ENCODE peak calls at places on chromosomes 12 and 14, in eight cellular contexts. One of them, this sample, is unnamed.

GRCh38 chr12:108542320-108542719 is 18.7 kb downstream of the SART3 start:
- DNase-seq in ovary: no peak
- DNase-seq in heart right ventricle: no peak
- DNase-seq in lower lobe of right lung: no peak
- DNase-seq in esophagus squamous epithelium: no peak
- DNase-seq in left lung: no peak
- DNase-seq in astrocyte of the cerebellum: no peak
- DNase-seq in left ventricle myocardium inferior: no peak
- DNase-seq in this sample: peak

GRCh38 chr12:92143280-92143679 is 2.4 kb downstream of the BTG1 start:
- DNase-seq in ovary: no peak
- DNase-seq in esophagus squamous epithelium: no peak
- DNase-seq in left lung: no peak
- DNase-seq in left ventricle myocardium inferior: no peak
- DNase-seq in heart right ventricle: no peak
- DNase-seq in lower lobe of right lung: no peak
- DNase-seq in astrocyte of the cerebellum: no peak
- DNase-seq in this sample: no peak

GRCh38 chr12:115023279-115023678 is 339.3 kb upstream of the TBX3 start:
- DNase-seq in left ventricle myocardium inferior: peak
- DNase-seq in ovary: no peak
- DNase-seq in heart right ventricle: no peak
- DNase-seq in left lung: no peak
- DNase-seq in lower lobe of right lung: no peak
- DNase-seq in astrocyte of the cerebellum: peak
- DNase-seq in esophagus squamous epithelium: no peak
- DNase-seq in this sample: peak

GRCh38 chr14:35215110-35215872 is 76.9 kb upstream of the PSMA6 start:
- DNase-seq in left lung: no peak
- DNase-seq in astrocyte of the cerebellum: peak
- DNase-seq in esophagus squamous epithelium: no peak
- DNase-seq in heart right ventricle: peak
- DNase-seq in left ventricle myocardium inferior: no peak
- DNase-seq in lower lobe of right lung: no peak
- DNase-seq in ovary: no peak
- DNase-seq in this sample: peak

GRCh38 chr14:35470775-35471174 is 63.2 kb upstream of the INSM2 start:
- DNase-seq in left lung: no peak
- DNase-seq in left ventricle myocardium inferior: no peak
- DNase-seq in heart right ventricle: no peak
- DNase-seq in astrocyte of the cerebellum: peak
- DNase-seq in lower lobe of right lung: no peak
- DNase-seq in esophagus squamous epithelium: no peak
- DNase-seq in ovary: no peak
- DNase-seq in this sample: peak

GRCh38 chr12:68538722-68539614 is 71.7 kb upstream of the RAP1B start:
- DNase-seq in left lung: no peak
- DNase-seq in lower lobe of right lung: peak
- DNase-seq in ovary: peak
- DNase-seq in esophagus squamous epithelium: no peak
- DNase-seq in heart right ventricle: peak
- DNase-seq in astrocyte of the cerebellum: peak
- DNase-seq in left ventricle myocardium inferior: peak
- DNase-seq in this sample: no peak

GRCh38 chr14:51609251-51609986 is 42.3 kb upstream of the FRMD6 start:
- DNase-seq in astrocyte of the cerebellum: no peak
- DNase-seq in heart right ventricle: no peak
- DNase-seq in left lung: no peak
- DNase-seq in lower lobe of right lung: no peak
- DNase-seq in esophagus squamous epithelium: no peak
- DNase-seq in ovary: no peak
- DNase-seq in left ventricle myocardium inferior: no peak
- DNase-seq in this sample: no peak

GRCh38 chr12:80648866-80649265 is 58.6 kb upstream of the MYF6 start:
- DNase-seq in astrocyte of the cerebellum: peak
- DNase-seq in left ventricle myocardium inferior: no peak
- DNase-seq in esophagus squamous epithelium: no peak
- DNase-seq in left lung: no peak
- DNase-seq in heart right ventricle: no peak
- DNase-seq in ovary: no peak
- DNase-seq in lower lobe of right lung: no peak
- DNase-seq in this sample: peak

GRCh38 chr12:77992760-77993159 is 162.1 kb downstream of the NAV3 start:
- DNase-seq in heart right ventricle: no peak
- DNase-seq in ovary: no peak
- DNase-seq in left ventricle myocardium inferior: no peak
- DNase-seq in lower lobe of right lung: no peak
- DNase-seq in astrocyte of the cerebellum: no peak
- DNase-seq in esophagus squamous epithelium: no peak
- DNase-seq in left lung: no peak
- DNase-seq in this sample: peak

GRCh38 chr14:65229431-65230286 is 127.3 kb upstream of the MAX start:
- DNase-seq in lower lobe of right lung: peak
- DNase-seq in esophagus squamous epithelium: no peak
- DNase-seq in left ventricle myocardium inferior: peak
- DNase-seq in left lung: peak
- DNase-seq in ovary: peak
- DNase-seq in heart right ventricle: peak
- DNase-seq in astrocyte of the cerebellum: no peak
- DNase-seq in this sample: no peak

GRCh38 chr12:128353271-128353670 is 86.3 kb downstream of the TMEM132C start:
- DNase-seq in esophagus squamous epithelium: no peak
- DNase-seq in astrocyte of the cerebellum: no peak
- DNase-seq in left ventricle myocardium inferior: no peak
- DNase-seq in ovary: no peak
- DNase-seq in left lung: no peak
- DNase-seq in lower lobe of right lung: no peak
- DNase-seq in heart right ventricle: no peak
- DNase-seq in this sample: no peak

DNA sequence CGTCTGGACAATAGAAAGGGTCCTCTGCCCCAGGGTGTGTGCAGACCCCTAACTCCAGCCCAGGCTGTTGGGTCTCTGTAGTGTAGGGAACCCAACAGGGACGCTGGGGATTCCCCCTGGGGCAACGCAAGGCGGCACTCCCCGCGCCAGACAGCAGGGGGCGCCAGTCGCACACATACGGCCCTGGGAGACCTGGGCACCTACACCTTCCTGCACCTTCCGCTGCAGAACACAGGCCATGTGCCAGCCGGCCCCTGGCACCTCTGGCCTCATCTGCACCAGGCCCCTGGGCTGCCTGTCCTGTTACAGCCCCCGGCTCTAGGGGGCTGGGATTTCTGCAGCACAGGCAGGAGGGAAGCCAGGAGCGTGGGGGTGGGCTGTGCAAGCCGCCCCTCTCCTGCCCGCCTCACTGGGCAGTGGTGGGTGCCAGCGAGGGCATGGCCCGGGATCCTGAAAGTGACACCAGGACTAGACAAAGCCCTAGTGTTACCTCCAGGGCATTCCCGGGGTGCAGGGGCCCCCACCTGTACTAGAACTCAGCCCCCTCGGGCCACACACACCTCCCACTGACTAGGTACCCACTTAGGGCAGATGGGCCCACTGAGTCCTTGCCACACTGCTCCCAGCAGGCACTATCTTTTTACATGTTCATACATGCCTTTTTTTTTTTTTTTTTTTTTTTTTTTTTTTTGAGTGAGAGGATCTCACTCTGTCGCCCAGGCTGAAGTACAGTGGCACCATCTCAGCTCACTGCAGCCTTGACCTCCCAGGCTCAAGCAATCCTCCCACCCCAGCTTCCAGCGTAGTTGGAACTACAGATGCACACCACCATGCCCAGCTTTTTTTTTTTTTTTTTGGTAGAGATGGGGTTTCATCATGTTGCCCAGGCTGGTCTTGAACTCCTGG is 37.5 kb downstream of the CCNK start:
- DNase-seq in heart right ventricle: peak
- DNase-seq in left lung: peak
- DNase-seq in esophagus squamous epithelium: no peak
- DNase-seq in astrocyte of the cerebellum: no peak
- DNase-seq in ovary: peak
- DNase-seq in left ventricle myocardium inferior: peak
- DNase-seq in lower lobe of right lung: peak
- DNase-seq in this sample: peak
- TF ChIP-seq CTCF in heart right ventricle: peak
- TF ChIP-seq CTCF in left lung: peak
- TF ChIP-seq CTCF in esophagus squamous epithelium: peak
- TF ChIP-seq CTCF in astrocyte of the cerebellum: peak
- TF ChIP-seq CTCF in ovary: peak
- TF ChIP-seq CTCF in left ventricle myocardium inferior: peak
- TF ChIP-seq CTCF in lower lobe of right lung: peak
- TF ChIP-seq CTCF in this sample: peak

GRCh38 chr12:57592551-57593165 is 1.7 kb downstream of the PIP4K2C start:
- DNase-seq in ovary: no peak
- DNase-seq in heart right ventricle: no peak
- DNase-seq in esophagus squamous epithelium: no peak
- DNase-seq in left ventricle myocardium inferior: no peak
- DNase-seq in left lung: no peak
- DNase-seq in lower lobe of right lung: no peak
- DNase-seq in astrocyte of the cerebellum: no peak
- DNase-seq in this sample: no peak

GRCh38 chr12:57590536-57590891 is 478 bp upstream of the PIP4K2C start:
- DNase-seq in ovary: no peak
- DNase-seq in astrocyte of the cerebellum: no peak
- DNase-seq in esophagus squamous epithelium: no peak
- DNase-seq in heart right ventricle: no peak
- DNase-seq in left ventricle myocardium inferior: no peak
- DNase-seq in left lung: no peak
- DNase-seq in lower lobe of right lung: no peak
- DNase-seq in this sample: no peak

GRCh38 chr12:57590892-57591566 is at the start of gene PIP4K2C:
- DNase-seq in astrocyte of the cerebellum: no peak
- DNase-seq in esophagus squamous epithelium: no peak
- DNase-seq in left lung: peak
- DNase-seq in lower lobe of right lung: peak
- DNase-seq in heart right ventricle: peak
- DNase-seq in ovary: peak
- DNase-seq in left ventricle myocardium inferior: peak
- DNase-seq in this sample: no peak

GRCh38 chr12:57591567-57592325 is 754 bp downstream of the PIP4K2C start:
- DNase-seq in heart right ventricle: no peak
- DNase-seq in lower lobe of right lung: no peak
- DNase-seq in astrocyte of the cerebellum: no peak
- DNase-seq in ovary: no peak
- DNase-seq in esophagus squamous epithelium: no peak
- DNase-seq in left lung: no peak
- DNase-seq in left ventricle myocardium inferior: no peak
- DNase-seq in this sample: no peak

DNA sequence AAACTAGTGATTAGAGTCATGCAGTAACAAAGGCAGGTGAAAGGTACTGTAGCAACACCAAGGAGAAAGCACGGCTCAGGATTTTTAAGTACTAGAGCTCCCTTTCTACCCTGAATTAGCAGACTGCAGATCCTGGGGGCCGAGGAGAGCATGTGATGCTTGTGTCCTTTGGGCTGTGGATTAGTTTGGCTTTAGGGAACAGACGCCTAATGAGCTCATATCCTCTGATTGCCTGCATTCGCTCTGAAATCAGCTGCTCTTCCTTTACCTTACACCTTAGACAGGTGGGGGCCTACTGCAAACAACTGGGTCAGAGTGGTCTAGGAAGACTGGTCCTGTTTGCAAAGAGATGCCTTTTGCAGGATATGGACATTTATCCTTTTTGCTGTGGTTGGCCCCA is 2.2 kb downstream of the PIP4K2C start:
- DNase-seq in astrocyte of the cerebellum: no peak
- DNase-seq in esophagus squamous epithelium: no peak
- DNase-seq in ovary: no peak
- DNase-seq in heart right ventricle: no peak
- DNase-seq in lower lobe of right lung: no peak
- DNase-seq in left lung: no peak
- DNase-seq in left ventricle myocardium inferior: no peak
- DNase-seq in this sample: no peak
- H3K4me3 ChIP-seq in astrocyte of the cerebellum: no peak
- H3K4me3 ChIP-seq in esophagus squamous epithelium: no peak
- H3K4me3 ChIP-seq in ovary: no peak
- H3K4me3 ChIP-seq in heart right ventricle: no peak
- H3K4me3 ChIP-seq in lower lobe of right lung: no peak
- H3K4me3 ChIP-seq in left lung: no peak
- H3K4me3 ChIP-seq in left ventricle myocardium inferior: no peak
- H3K4me3 ChIP-seq in this sample: no peak

DNA sequence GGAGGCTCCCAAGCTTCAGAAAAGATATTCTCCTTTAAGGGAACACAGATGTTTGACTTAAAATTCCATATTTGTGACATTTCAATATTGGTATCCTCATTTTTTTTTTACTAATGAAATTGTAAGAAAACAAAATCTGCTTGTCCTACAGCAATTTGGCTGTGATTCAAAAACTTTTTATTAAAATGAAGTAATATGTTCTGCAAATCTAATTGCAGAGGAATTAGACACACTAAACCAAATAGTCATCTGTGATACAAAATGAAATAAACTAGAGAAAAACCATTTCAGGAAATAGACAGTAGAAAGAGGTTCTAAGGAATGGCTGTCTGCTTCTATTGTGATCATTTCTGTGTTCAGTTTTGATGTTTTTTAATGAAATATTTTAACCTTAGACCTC is 50.1 kb upstream of the HIF1A start:
- DNase-seq in heart right ventricle: no peak
- DNase-seq in lower lobe of right lung: no peak
- DNase-seq in astrocyte of the cerebellum: no peak
- DNase-seq in left lung: no peak
- DNase-seq in left ventricle myocardium inferior: no peak
- DNase-seq in esophagus squamous epithelium: no peak
- DNase-seq in ovary: no peak
- DNase-seq in this sample: no peak
- TF ChIP-seq CTCF in heart right ventricle: no peak
- TF ChIP-seq CTCF in lower lobe of right lung: no peak
- TF ChIP-seq CTCF in astrocyte of the cerebellum: no peak
- TF ChIP-seq CTCF in left lung: no peak
- TF ChIP-seq CTCF in left ventricle myocardium inferior: no peak
- TF ChIP-seq CTCF in esophagus squamous epithelium: no peak
- TF ChIP-seq CTCF in ovary: no peak
- TF ChIP-seq CTCF in this sample: no peak

DNA sequence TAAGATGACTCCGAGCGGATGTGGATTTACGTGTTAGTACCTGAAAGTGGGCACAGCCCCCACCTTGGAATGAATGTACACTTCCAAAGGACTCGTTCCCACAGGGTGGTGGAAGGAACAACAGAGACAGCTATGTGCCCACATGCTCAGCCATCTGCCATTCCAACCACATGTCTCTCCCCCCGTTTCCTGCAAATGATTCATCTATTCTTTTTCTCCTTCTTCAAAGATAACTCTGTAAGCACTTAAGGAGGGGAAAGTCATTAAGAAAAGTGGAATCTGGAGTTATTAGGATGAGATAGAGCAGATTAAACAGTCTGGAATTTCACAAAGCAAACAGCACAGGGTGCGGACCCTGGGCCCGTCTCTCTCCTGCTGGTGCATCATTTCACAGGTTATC is 18.5 kb upstream of the DUSP6 start:
- DNase-seq in heart right ventricle: no peak
- DNase-seq in left lung: no peak
- DNase-seq in lower lobe of right lung: no peak
- DNase-seq in esophagus squamous epithelium: no peak
- DNase-seq in astrocyte of the cerebellum: no peak
- DNase-seq in left ventricle myocardium inferior: no peak
- DNase-seq in ovary: no peak
- DNase-seq in this sample: peak
- H3K4me3 ChIP-seq in heart right ventricle: no peak
- H3K4me3 ChIP-seq in left lung: no peak
- H3K4me3 ChIP-seq in lower lobe of right lung: no peak
- H3K4me3 ChIP-seq in esophagus squamous epithelium: no peak
- H3K4me3 ChIP-seq in astrocyte of the cerebellum: no peak
- H3K4me3 ChIP-seq in left ventricle myocardium inferior: no peak
- H3K4me3 ChIP-seq in ovary: no peak
- H3K4me3 ChIP-seq in this sample: no peak

GRCh38 chr12:117227000-117227653 is 36.9 kb upstream of the FBXO21 start:
- DNase-seq in left lung: no peak
- DNase-seq in ovary: no peak
- DNase-seq in heart right ventricle: no peak
- DNase-seq in lower lobe of right lung: no peak
- DNase-seq in astrocyte of the cerebellum: no peak
- DNase-seq in esophagus squamous epithelium: no peak
- DNase-seq in left ventricle myocardium inferior: no peak
- DNase-seq in this sample: no peak
- TF ChIP-seq CTCF in left lung: no peak
- TF ChIP-seq CTCF in ovary: no peak
- TF ChIP-seq CTCF in heart right ventricle: no peak
- TF ChIP-seq CTCF in lower lobe of right lung: no peak
- TF ChIP-seq CTCF in astrocyte of the cerebellum: no peak
- TF ChIP-seq CTCF in esophagus squamous epithelium: no peak
- TF ChIP-seq CTCF in left ventricle myocardium inferior: no peak
- TF ChIP-seq CTCF in this sample: no peak

This sample was measured in foreskin fibroblast.